ENCODE peak calls at places on chromosomes 16 and 17, in ten cellular contexts. T, D, M, N, K, C, J, U, Q and W are unnamed samples.

GRCh38 chr17:17073627-17074521 is 31.6 kb downstream of the MPRIP start:
- DNase-seq in T (no peak), D (no peak), M (no peak), N (no peak), K (no peak), C (no peak), J (no peak), U (no peak), Q (no peak), W (no peak)

GRCh38 chr16:3879887-3880564 is 487 bp downstream of the CREBBP start:
- DNase-seq in T (peak; percentile 21), D (peak; percentile 52), M (peak; percentile 55), N (peak; percentile 77), K (no peak), C (peak; percentile 87), J (no peak), U (peak; percentile 82), Q (peak; percentile 87), W (no peak)

GRCh38 chr16:65754799-65755691 is 611.4 kb upstream of the CDH5 start:
- DNase-seq in T (no peak), D (no peak), M (no peak), N (no peak), K (no peak), C (peak; percentile 57), J (no peak), U (no peak), Q (peak; percentile 61), W (no peak)

GRCh38 chr16:19685176-19685575 is 32.9 kb downstream of the KNOP1 start:
- DNase-seq in T (no peak), D (no peak), M (no peak), N (no peak), K (no peak), C (no peak), J (no peak), U (no peak), Q (no peak), W (no peak)

GRCh38 chr16:48123104-48123788 is 32.5 kb downstream of the ABCC12 start:
- DNase-seq in T (no peak), D (peak; percentile 89), M (no peak), N (no peak), K (peak; percentile 97), C (no peak), J (no peak), U (no peak), Q (no peak), W (peak; percentile 98)

GRCh38 chr16:67164599-67165061 is at the start of gene HSF4:
- DNase-seq in T (no peak), D (no peak), M (peak; percentile 61), N (no peak), K (no peak), C (no peak), J (peak; percentile 22), U (peak; percentile 56), Q (peak; percentile 57), W (no peak)

GRCh38 chr17:72850410-72850809 is 242.1 kb downstream of the SLC39A11 start:
- DNase-seq in T (no peak), D (peak; percentile 80), M (no peak), N (no peak), K (no peak), C (no peak), J (no peak), U (no peak), Q (no peak), W (peak; percentile 68)

GRCh38 chr16:29809850-29810698 is 1.9 kb upstream of the PRRT2 start:
- DNase-seq in T (no peak), D (no peak), M (peak; percentile 14), N (peak; percentile 50), K (no peak), C (peak; percentile 76), J (no peak), U (peak; percentile 52), Q (peak; percentile 54), W (no peak)

GRCh38 chr16:85424260-85425060 is 188.7 kb upstream of the GSE1 start:
- DNase-seq in T (no peak), D (no peak), M (no peak), N (peak; percentile 0), K (no peak), C (no peak), J (no peak), U (no peak), Q (peak; percentile 49), W (no peak)

GRCh38 chr16:13573903-13574302 is 346.1 kb upstream of the ERCC4 start:
- DNase-seq in T (no peak), D (no peak), M (no peak), N (no peak), K (no peak), C (no peak), J (no peak), U (no peak), Q (no peak), W (no peak)

GRCh38 chr17:80118601-80119270 is 17.4 kb downstream of the GAA start:
- DNase-seq in T (no peak), D (no peak), M (no peak), N (no peak), K (no peak), C (no peak), J (no peak), U (no peak), Q (no peak), W (no peak)

GRCh38 chr17:39132192-39132600 is 19.2 kb downstream of the PLXDC1 start:
- DNase-seq in T (no peak), D (no peak), M (no peak), N (no peak), K (no peak), C (no peak), J (no peak), U (peak; percentile 41), Q (no peak), W (peak; percentile 25)

GRCh38 chr16:81480856-81481821 is 36.5 kb downstream of the CMIP start:
- DNase-seq in T (peak; percentile 99), D (no peak), M (no peak), N (no peak), K (no peak), C (peak; percentile 54), J (no peak), U (no peak), Q (no peak), W (no peak)